ENCODE peak calls at places on chromosomes 4 and X, in ten cellular contexts. One of them, this sample, is unnamed. For H3K36me3, the result is how much of the 10 kb centered on the place peaks cover.

GRCh38 chr4:86935499-86935832 is 655 bp downstream of the AFF1 start:
- DNase-seq in sigmoid colon: no peak
- DNase-seq in naive thymus-derived CD4-positive, alpha-beta T cell: no peak
- DNase-seq in WERI-Rb-1: no peak
- DNase-seq in psoas muscle: peak
- DNase-seq in CD4-positive, CD25-positive, alpha-beta regulatory T cell: peak
- DNase-seq in heart left ventricle: no peak
- DNase-seq in brain microvascular endothelial cell: no peak
- DNase-seq in adipocyte: no peak
- DNase-seq in Karpas-422: no peak
- DNase-seq in this sample: no peak

GRCh38 chr4:145557720-145558119 is 61.5 kb upstream of the MMAA start:
- DNase-seq in sigmoid colon: peak
- DNase-seq in naive thymus-derived CD4-positive, alpha-beta T cell: peak
- DNase-seq in WERI-Rb-1: peak
- DNase-seq in psoas muscle: peak
- DNase-seq in CD4-positive, CD25-positive, alpha-beta regulatory T cell: peak
- DNase-seq in heart left ventricle: peak
- DNase-seq in brain microvascular endothelial cell: peak
- DNase-seq in adipocyte: peak
- DNase-seq in Karpas-422: peak
- DNase-seq in this sample: peak

GRCh38 chr4:23887989-23888388 is 1.9 kb downstream of the PPARGC1A start:
- DNase-seq in sigmoid colon: no peak
- DNase-seq in naive thymus-derived CD4-positive, alpha-beta T cell: no peak
- DNase-seq in WERI-Rb-1: no peak
- DNase-seq in psoas muscle: no peak
- DNase-seq in CD4-positive, CD25-positive, alpha-beta regulatory T cell: no peak
- DNase-seq in heart left ventricle: peak
- DNase-seq in brain microvascular endothelial cell: no peak
- DNase-seq in adipocyte: no peak
- DNase-seq in Karpas-422: no peak
- DNase-seq in this sample: no peak

GRCh38 chr4:10018818-10019438 is 2.4 kb downstream of the SLC2A9 start:
- DNase-seq in sigmoid colon: peak
- DNase-seq in naive thymus-derived CD4-positive, alpha-beta T cell: peak
- DNase-seq in WERI-Rb-1: peak
- DNase-seq in psoas muscle: peak
- DNase-seq in CD4-positive, CD25-positive, alpha-beta regulatory T cell: peak
- DNase-seq in heart left ventricle: peak
- DNase-seq in brain microvascular endothelial cell: peak
- DNase-seq in adipocyte: peak
- DNase-seq in Karpas-422: peak
- DNase-seq in this sample: peak

GRCh38 chrX:2262679-2263055 is 238.1 kb downstream of the DHRSX start:
- DNase-seq in sigmoid colon: peak
- DNase-seq in naive thymus-derived CD4-positive, alpha-beta T cell: no peak
- DNase-seq in WERI-Rb-1: no peak
- DNase-seq in psoas muscle: no peak
- DNase-seq in CD4-positive, CD25-positive, alpha-beta regulatory T cell: no peak
- DNase-seq in heart left ventricle: no peak
- DNase-seq in brain microvascular endothelial cell: no peak
- DNase-seq in adipocyte: no peak
- DNase-seq in Karpas-422: no peak
- DNase-seq in this sample: no peak

GRCh38 chr4:33063238-33063637 is 2343.1 kb downstream of the PCDH7 start:
- DNase-seq in sigmoid colon: no peak
- DNase-seq in naive thymus-derived CD4-positive, alpha-beta T cell: no peak
- DNase-seq in WERI-Rb-1: no peak
- DNase-seq in psoas muscle: no peak
- DNase-seq in CD4-positive, CD25-positive, alpha-beta regulatory T cell: no peak
- DNase-seq in heart left ventricle: no peak
- DNase-seq in brain microvascular endothelial cell: peak
- DNase-seq in adipocyte: peak
- DNase-seq in Karpas-422: no peak
- DNase-seq in this sample: no peak

GRCh38 chr4:114998316-114998715 is 115.1 kb downstream of the NDST4 start:
- DNase-seq in sigmoid colon: no peak
- DNase-seq in naive thymus-derived CD4-positive, alpha-beta T cell: no peak
- DNase-seq in WERI-Rb-1: no peak
- DNase-seq in psoas muscle: no peak
- DNase-seq in CD4-positive, CD25-positive, alpha-beta regulatory T cell: no peak
- DNase-seq in heart left ventricle: no peak
- DNase-seq in brain microvascular endothelial cell: no peak
- DNase-seq in adipocyte: peak
- DNase-seq in Karpas-422: no peak
- DNase-seq in this sample: no peak

GRCh38 chrX:125203379-125203736 is 116.3 kb upstream of the TEX13C start:
- DNase-seq in sigmoid colon: no peak
- DNase-seq in naive thymus-derived CD4-positive, alpha-beta T cell: no peak
- DNase-seq in WERI-Rb-1: no peak
- DNase-seq in psoas muscle: peak
- DNase-seq in CD4-positive, CD25-positive, alpha-beta regulatory T cell: no peak
- DNase-seq in heart left ventricle: peak
- DNase-seq in brain microvascular endothelial cell: no peak
- DNase-seq in adipocyte: no peak
- DNase-seq in Karpas-422: no peak
- DNase-seq in this sample: peak

GRCh38 chr4:47690611-47691010 is 147.3 kb downstream of the CORIN start:
- DNase-seq in sigmoid colon: no peak
- DNase-seq in naive thymus-derived CD4-positive, alpha-beta T cell: no peak
- DNase-seq in WERI-Rb-1: no peak
- DNase-seq in psoas muscle: no peak
- DNase-seq in CD4-positive, CD25-positive, alpha-beta regulatory T cell: no peak
- DNase-seq in heart left ventricle: no peak
- DNase-seq in brain microvascular endothelial cell: no peak
- DNase-seq in adipocyte: no peak
- DNase-seq in Karpas-422: no peak
- DNase-seq in this sample: no peak

GRCh38 chr4:76539979-76540378 is 105.0 kb downstream of the SHROOM3 start:
- DNase-seq in sigmoid colon: no peak
- DNase-seq in naive thymus-derived CD4-positive, alpha-beta T cell: no peak
- DNase-seq in WERI-Rb-1: no peak
- DNase-seq in psoas muscle: no peak
- DNase-seq in CD4-positive, CD25-positive, alpha-beta regulatory T cell: no peak
- DNase-seq in heart left ventricle: no peak
- DNase-seq in brain microvascular endothelial cell: peak
- DNase-seq in adipocyte: peak
- DNase-seq in Karpas-422: no peak
- DNase-seq in this sample: no peak

GRCh38 chrX:136147320-136147901 is at the start of gene FHL1:
- DNase-seq in sigmoid colon: peak
- DNase-seq in naive thymus-derived CD4-positive, alpha-beta T cell: peak
- DNase-seq in WERI-Rb-1: peak
- DNase-seq in psoas muscle: peak
- DNase-seq in CD4-positive, CD25-positive, alpha-beta regulatory T cell: peak
- DNase-seq in heart left ventricle: peak
- DNase-seq in brain microvascular endothelial cell: no peak
- DNase-seq in adipocyte: peak
- DNase-seq in Karpas-422: no peak
- DNase-seq in this sample: peak

GRCh38 chrX:119040432-119040831 is 32.4 kb upstream of the CT47C1 start:
- DNase-seq in sigmoid colon: no peak
- DNase-seq in naive thymus-derived CD4-positive, alpha-beta T cell: no peak
- DNase-seq in WERI-Rb-1: no peak
- DNase-seq in psoas muscle: no peak
- DNase-seq in CD4-positive, CD25-positive, alpha-beta regulatory T cell: no peak
- DNase-seq in heart left ventricle: no peak
- DNase-seq in brain microvascular endothelial cell: no peak
- DNase-seq in adipocyte: no peak
- DNase-seq in Karpas-422: no peak
- DNase-seq in this sample: no peak

GRCh38 chr4:172232966-172233365 is 419.8 kb downstream of the GALNTL6 start:
- DNase-seq in sigmoid colon: no peak
- DNase-seq in naive thymus-derived CD4-positive, alpha-beta T cell: no peak
- DNase-seq in WERI-Rb-1: no peak
- DNase-seq in psoas muscle: no peak
- DNase-seq in CD4-positive, CD25-positive, alpha-beta regulatory T cell: no peak
- DNase-seq in heart left ventricle: no peak
- DNase-seq in brain microvascular endothelial cell: no peak
- DNase-seq in adipocyte: peak
- DNase-seq in Karpas-422: no peak
- DNase-seq in this sample: no peak

DNA sequence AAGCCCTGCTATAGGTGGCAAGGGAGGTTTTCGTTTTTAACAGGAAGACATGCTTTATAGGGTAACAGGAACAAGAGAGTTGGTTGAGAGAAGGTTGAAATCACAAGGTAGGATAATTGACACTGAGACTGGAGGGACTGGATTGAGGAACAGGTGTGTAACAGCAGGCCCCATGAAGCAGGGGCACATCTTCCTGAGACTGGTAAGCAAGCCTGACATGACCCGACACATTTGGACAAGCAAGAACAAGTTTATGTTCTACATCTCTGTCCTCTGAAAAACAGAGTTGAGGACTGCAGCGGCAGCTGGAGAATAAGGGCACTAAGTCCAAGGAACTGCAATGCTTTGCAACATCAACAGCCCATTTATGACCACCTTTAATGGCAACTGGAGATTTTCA is 5.2 kb downstream of the RPS4X start:
- DNase-seq in sigmoid colon: no peak
- DNase-seq in naive thymus-derived CD4-positive, alpha-beta T cell: no peak
- DNase-seq in WERI-Rb-1: no peak
- DNase-seq in psoas muscle: no peak
- DNase-seq in CD4-positive, CD25-positive, alpha-beta regulatory T cell: no peak
- DNase-seq in heart left ventricle: no peak
- DNase-seq in brain microvascular endothelial cell: no peak
- DNase-seq in adipocyte: no peak
- DNase-seq in Karpas-422: no peak
- DNase-seq in this sample: no peak
- H3K36me3 ChIP-seq in sigmoid colon: half or more
- H3K36me3 ChIP-seq in naive thymus-derived CD4-positive, alpha-beta T cell: half or more
- H3K36me3 ChIP-seq in WERI-Rb-1: half or more
- H3K36me3 ChIP-seq in psoas muscle: half or more
- H3K36me3 ChIP-seq in CD4-positive, CD25-positive, alpha-beta regulatory T cell: half or more
- H3K36me3 ChIP-seq in heart left ventricle: half or more
- H3K36me3 ChIP-seq in brain microvascular endothelial cell: half or more
- H3K36me3 ChIP-seq in adipocyte: half or more
- H3K36me3 ChIP-seq in Karpas-422: half or more
- H3K36me3 ChIP-seq in this sample: under half

DNA sequence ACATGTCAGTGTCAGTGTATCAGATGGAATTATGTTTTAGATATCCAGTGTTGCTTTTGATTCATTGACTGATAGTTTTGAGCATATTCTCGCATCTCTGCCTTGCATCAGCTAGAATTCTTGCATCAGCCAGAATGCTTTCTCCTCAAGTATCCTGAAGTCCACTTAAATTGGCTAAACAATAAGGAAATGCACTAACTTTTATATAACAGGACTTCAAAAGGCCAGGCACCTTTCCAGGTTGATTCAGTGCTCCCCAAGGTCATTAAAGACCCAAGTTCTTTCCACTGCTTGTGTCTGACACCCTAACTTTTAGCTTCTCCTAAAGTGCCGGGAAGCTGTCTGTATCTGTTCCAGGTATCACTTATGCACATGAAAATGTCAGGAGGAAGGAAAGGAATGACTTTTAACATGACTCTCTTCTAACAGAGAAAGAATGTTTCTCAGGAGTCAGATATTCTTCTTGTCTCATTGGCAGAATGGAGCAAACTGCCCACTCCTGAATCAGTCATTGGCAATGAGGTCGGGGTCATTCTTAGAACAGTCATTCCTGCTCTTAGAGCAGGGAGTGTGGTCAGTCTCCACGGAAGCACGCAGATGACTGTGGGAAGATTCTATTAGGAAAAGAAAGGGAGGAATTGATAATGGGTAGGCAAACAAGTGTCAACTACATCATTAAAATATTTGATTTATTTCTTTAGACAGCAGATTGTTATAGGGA is 92.9 kb upstream of the TLL1 start:
- DNase-seq in sigmoid colon: no peak
- DNase-seq in naive thymus-derived CD4-positive, alpha-beta T cell: no peak
- DNase-seq in WERI-Rb-1: no peak
- DNase-seq in psoas muscle: no peak
- DNase-seq in CD4-positive, CD25-positive, alpha-beta regulatory T cell: no peak
- DNase-seq in heart left ventricle: no peak
- DNase-seq in brain microvascular endothelial cell: no peak
- DNase-seq in adipocyte: no peak
- DNase-seq in Karpas-422: no peak
- DNase-seq in this sample: no peak
- H3K36me3 ChIP-seq in sigmoid colon: under half
- H3K36me3 ChIP-seq in naive thymus-derived CD4-positive, alpha-beta T cell: under half
- H3K36me3 ChIP-seq in WERI-Rb-1: under half
- H3K36me3 ChIP-seq in psoas muscle: under half
- H3K36me3 ChIP-seq in CD4-positive, CD25-positive, alpha-beta regulatory T cell: under half
- H3K36me3 ChIP-seq in heart left ventricle: under half
- H3K36me3 ChIP-seq in brain microvascular endothelial cell: under half
- H3K36me3 ChIP-seq in adipocyte: under half
- H3K36me3 ChIP-seq in Karpas-422: under half
- H3K36me3 ChIP-seq in this sample: under half

DNA sequence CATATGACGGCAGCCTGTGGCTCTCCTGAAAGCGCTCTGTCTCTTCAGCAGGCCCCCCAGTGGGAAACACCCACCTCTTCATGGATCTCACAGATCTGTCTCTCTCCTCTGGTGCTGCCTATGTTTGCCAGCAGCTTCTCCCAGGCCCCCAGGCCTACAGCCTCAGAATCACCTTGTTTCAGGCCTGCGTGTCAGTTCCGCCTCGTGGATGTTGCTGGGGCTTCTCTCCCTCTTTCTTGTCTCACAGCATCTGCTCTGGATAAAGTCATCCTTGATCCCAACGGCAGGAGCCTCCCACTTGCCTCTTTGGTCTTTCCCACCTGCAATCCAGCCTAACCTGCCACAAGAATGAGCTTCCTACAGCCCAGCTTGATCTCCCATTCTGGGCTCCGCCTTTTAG is 34.6 kb downstream of the RHOH start:
- DNase-seq in sigmoid colon: no peak
- DNase-seq in naive thymus-derived CD4-positive, alpha-beta T cell: no peak
- DNase-seq in WERI-Rb-1: no peak
- DNase-seq in psoas muscle: no peak
- DNase-seq in CD4-positive, CD25-positive, alpha-beta regulatory T cell: no peak
- DNase-seq in heart left ventricle: no peak
- DNase-seq in brain microvascular endothelial cell: no peak
- DNase-seq in adipocyte: no peak
- DNase-seq in Karpas-422: no peak
- DNase-seq in this sample: no peak
- H3K36me3 ChIP-seq in sigmoid colon: under half
- H3K36me3 ChIP-seq in naive thymus-derived CD4-positive, alpha-beta T cell: under half
- H3K36me3 ChIP-seq in WERI-Rb-1: under half
- H3K36me3 ChIP-seq in psoas muscle: under half
- H3K36me3 ChIP-seq in CD4-positive, CD25-positive, alpha-beta regulatory T cell: under half
- H3K36me3 ChIP-seq in heart left ventricle: under half
- H3K36me3 ChIP-seq in brain microvascular endothelial cell: under half
- H3K36me3 ChIP-seq in adipocyte: under half
- H3K36me3 ChIP-seq in Karpas-422: under half
- H3K36me3 ChIP-seq in this sample: under half

DNA sequence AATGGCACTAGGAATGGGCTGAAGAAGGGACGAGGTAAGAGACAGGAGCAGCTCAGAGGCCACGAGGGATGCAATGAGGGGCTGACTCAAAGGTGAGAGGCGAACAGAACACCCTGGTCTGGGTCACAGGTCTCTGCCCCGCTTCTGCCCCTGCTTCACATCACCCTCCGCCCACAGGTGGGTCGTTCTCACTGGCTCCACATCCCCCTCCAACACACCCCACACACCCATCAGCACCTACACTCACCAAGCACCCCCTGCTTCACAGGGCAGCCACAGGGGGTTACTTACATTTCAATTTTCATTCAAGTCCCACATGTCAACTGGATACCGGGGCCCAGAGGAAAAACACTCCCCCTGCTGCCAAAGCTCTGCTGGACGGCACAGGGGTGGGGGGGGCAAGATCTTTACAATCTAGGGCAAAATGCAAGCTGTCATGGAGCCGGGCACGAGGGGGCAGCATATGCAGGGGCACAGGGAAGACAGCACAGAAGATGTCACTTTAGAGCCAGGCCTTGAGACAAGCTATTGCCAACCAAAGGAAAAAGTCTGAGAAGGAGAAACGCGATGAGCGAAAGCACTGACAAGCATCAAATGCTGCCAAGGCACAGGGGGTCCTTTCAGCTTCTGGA is 94.1 kb downstream of the AFAP1 start:
- DNase-seq in sigmoid colon: peak
- DNase-seq in naive thymus-derived CD4-positive, alpha-beta T cell: no peak
- DNase-seq in WERI-Rb-1: peak
- DNase-seq in psoas muscle: no peak
- DNase-seq in CD4-positive, CD25-positive, alpha-beta regulatory T cell: no peak
- DNase-seq in heart left ventricle: no peak
- DNase-seq in brain microvascular endothelial cell: no peak
- DNase-seq in adipocyte: no peak
- DNase-seq in Karpas-422: peak
- DNase-seq in this sample: no peak
- H3K36me3 ChIP-seq in sigmoid colon: under half
- H3K36me3 ChIP-seq in naive thymus-derived CD4-positive, alpha-beta T cell: under half
- H3K36me3 ChIP-seq in WERI-Rb-1: under half
- H3K36me3 ChIP-seq in psoas muscle: under half
- H3K36me3 ChIP-seq in CD4-positive, CD25-positive, alpha-beta regulatory T cell: under half
- H3K36me3 ChIP-seq in heart left ventricle: under half
- H3K36me3 ChIP-seq in brain microvascular endothelial cell: under half
- H3K36me3 ChIP-seq in adipocyte: under half
- H3K36me3 ChIP-seq in Karpas-422: under half
- H3K36me3 ChIP-seq in this sample: under half